ENCODE peak calls at places on chromosomes 12 and 14, in seven cellular contexts. R, L, C, B, T, Y and O are unnamed samples.

GRCh38 chr14:84657866-84658385 is 872.0 kb upstream of the FLRT2 start:
- DNase-seq in R (no peak), L (no peak), C (no peak), B (no peak), T (no peak), Y (no peak), O (no peak)

GRCh38 chr12:50052544-50052943 is 4.9 kb upstream of the ASIC1 start:
- DNase-seq in R (no peak), L (no peak), C (no peak), B (no peak), T (no peak), Y (no peak), O (no peak)

GRCh38 chr14:89912667-89913211 is 41.8 kb downstream of the EFCAB11 start:
- DNase-seq in R (no peak), L (peak; percentile 50), C (no peak), B (peak; percentile 71), T (peak; percentile 11), Y (no peak), O (no peak)

GRCh38 chr14:76491172-76491930 is 115.4 kb downstream of the ESRRB start:
- DNase-seq in R (no peak), L (no peak), C (no peak), B (no peak), T (no peak), Y (no peak), O (no peak)

GRCh38 chr12:99277988-99278387 is 369.6 kb upstream of the GARIN6 start:
- DNase-seq in R (no peak), L (no peak), C (no peak), B (no peak), T (no peak), Y (no peak), O (no peak)

GRCh38 chr12:42361909-42362706 is 36.1 kb downstream of the PPHLN1 start:
- DNase-seq in R (no peak), L (no peak), C (no peak), B (no peak), T (no peak), Y (no peak), O (no peak)

GRCh38 chr12:80373666-80374065 is 70.4 kb upstream of the PTPRQ start:
- DNase-seq in R (no peak), L (no peak), C (no peak), B (peak; percentile 46), T (no peak), Y (no peak), O (no peak)

GRCh38 chr12:93223440-93224426 is 154.0 kb upstream of the NUDT4 start:
- DNase-seq in R (peak; percentile 64), L (no peak), C (no peak), B (peak; percentile 72), T (peak; percentile 61), Y (no peak), O (no peak)

GRCh38 chr12:90366286-90366685 is 588.7 kb downstream of the CCER1 start:
- DNase-seq in R (no peak), L (no peak), C (no peak), B (no peak), T (no peak), Y (no peak), O (no peak)

GRCh38 chr12:33427071-33427470 is 12.5 kb downstream of the SYT10 start:
- DNase-seq in R (peak; percentile 8), L (no peak), C (no peak), B (peak; percentile 21), T (no peak), Y (no peak), O (no peak)

GRCh38 chr12:78290606-78291345 is 460.1 kb downstream of the NAV3 start:
- DNase-seq in R (no peak), L (no peak), C (no peak), B (no peak), T (no peak), Y (no peak), O (no peak)

GRCh38 chr12:112130461-112130998 is 5.2 kb downstream of the TRAFD1 start:
- DNase-seq in R (no peak), L (no peak), C (peak; percentile 54), B (peak; percentile 81), T (no peak), Y (no peak), O (peak; percentile 54)

GRCh38 chr14:55438066-55438683 is 2.2 kb downstream of the TBPL2 start:
- DNase-seq in R (peak; percentile 28), L (no peak), C (peak; percentile 55), B (peak; percentile 77), T (peak; percentile 46), Y (no peak), O (no peak)

GRCh38 chr12:53722450-53723041 is 4.7 kb downstream of the CALCOCO1 start:
- DNase-seq in R (no peak), L (no peak), C (peak; percentile 36), B (no peak), T (no peak), Y (no peak), O (peak; percentile 36)

GRCh38 chr12:81450920-81451739 is 308.0 kb downstream of the PPFIA2 start:
- DNase-seq in R (peak; percentile 29), L (no peak), C (peak; percentile 11), B (peak; percentile 88), T (peak; percentile 59), Y (peak; percentile 40), O (peak; percentile 12)

GRCh38 chr14:49310298-49310697 is 275.9 kb downstream of the RPS29 start:
- DNase-seq in R (no peak), L (no peak), C (no peak), B (no peak), T (no peak), Y (no peak), O (no peak)

GRCh38 chr14:99546230-99546879 is 57.7 kb downstream of the CCDC85C start:
- DNase-seq in R (no peak), L (no peak), C (no peak), B (no peak), T (no peak), Y (no peak), O (no peak)

GRCh38 chr12:107929436-107929835 is 154.9 kb downstream of the ASCL4 start:
- DNase-seq in R (peak; percentile 17), L (no peak), C (peak; percentile 18), B (peak; percentile 71), T (no peak), Y (no peak), O (no peak)

GRCh38 chr12:118402251-118402650 is 25.9 kb downstream of the SUDS3 start:
- DNase-seq in R (no peak), L (no peak), C (no peak), B (no peak), T (no peak), Y (no peak), O (no peak)

GRCh38 chr12:51855586-51856428 is 7.3 kb upstream of the FIGNL2 start:
- DNase-seq in R (no peak), L (no peak), C (no peak), B (no peak), T (no peak), Y (peak; percentile 56), O (no peak)

GRCh38 chr14:64202731-64203130 is 91.4 kb downstream of the ESR2 start:
- DNase-seq in R (no peak), L (no peak), C (no peak), B (no peak), T (no peak), Y (no peak), O (no peak)

GRCh38 chr12:123608192-123608591 is 6.3 kb downstream of the DDX55 start:
- DNase-seq in R (no peak), L (no peak), C (no peak), B (no peak), T (peak; percentile 21), Y (no peak), O (no peak)

GRCh38 chr12:101697930-101698781 is 716 bp downstream of the CHPT1 start:
- DNase-seq in R (peak; percentile 72), L (peak; percentile 70), C (no peak), B (no peak), T (peak; percentile 62), Y (peak; percentile 39), O (peak; percentile 29)

GRCh38 chr12:5900533-5901255 is 44.4 kb downstream of the ANO2 start:
- DNase-seq in R (no peak), L (no peak), C (no peak), B (no peak), T (no peak), Y (no peak), O (no peak)

GRCh38 chr12:5904441-5904840 is 40.6 kb downstream of the ANO2 start:
- DNase-seq in R (no peak), L (no peak), C (no peak), B (no peak), T (no peak), Y (no peak), O (no peak)

GRCh38 chr12:5901416-5901815 is 43.6 kb downstream of the ANO2 start:
- DNase-seq in R (no peak), L (no peak), C (no peak), B (no peak), T (no peak), Y (no peak), O (no peak)

GRCh38 chr12:5902736-5903135 is 42.3 kb downstream of the ANO2 start:
- DNase-seq in R (no peak), L (no peak), C (no peak), B (no peak), T (no peak), Y (no peak), O (no peak)

GRCh38 chr12:5898874-5899273 is 46.2 kb downstream of the ANO2 start:
- DNase-seq in R (no peak), L (no peak), C (no peak), B (no peak), T (no peak), Y (no peak), O (no peak)
- TF ChIP-seq CTCF in R (no peak), L (no peak), C (no peak), B (no peak), T (no peak), Y (no peak), O (no peak)

GRCh38 chr12:76697849-76698248 is 66.1 kb upstream of the ZDHHC17 start:
- DNase-seq in R (no peak), L (no peak), C (no peak), B (peak; percentile 37), T (no peak), Y (no peak), O (no peak)
- TF ChIP-seq CTCF in R (no peak), L (no peak), C (no peak), B (no peak), T (no peak), Y (no peak), O (no peak)

GRCh38 chr14:20820063-20820904 is 17.6 kb upstream of the RNASE1 start:
- DNase-seq in R (no peak), L (no peak), C (no peak), B (no peak), T (peak; percentile 51), Y (no peak), O (no peak)

GRCh38 chr14:20823859-20824258 is 21.2 kb upstream of the RNASE1 start:
- DNase-seq in R (no peak), L (no peak), C (no peak), B (no peak), T (no peak), Y (no peak), O (no peak)

GRCh38 chr14:20818861-20819260 is 16.2 kb upstream of the RNASE1 start:
- DNase-seq in R (no peak), L (no peak), C (no peak), B (no peak), T (no peak), Y (no peak), O (no peak)
- TF ChIP-seq CTCF in R (no peak), L (no peak), C (no peak), B (no peak), T (no peak), Y (no peak), O (no peak)

DNA sequence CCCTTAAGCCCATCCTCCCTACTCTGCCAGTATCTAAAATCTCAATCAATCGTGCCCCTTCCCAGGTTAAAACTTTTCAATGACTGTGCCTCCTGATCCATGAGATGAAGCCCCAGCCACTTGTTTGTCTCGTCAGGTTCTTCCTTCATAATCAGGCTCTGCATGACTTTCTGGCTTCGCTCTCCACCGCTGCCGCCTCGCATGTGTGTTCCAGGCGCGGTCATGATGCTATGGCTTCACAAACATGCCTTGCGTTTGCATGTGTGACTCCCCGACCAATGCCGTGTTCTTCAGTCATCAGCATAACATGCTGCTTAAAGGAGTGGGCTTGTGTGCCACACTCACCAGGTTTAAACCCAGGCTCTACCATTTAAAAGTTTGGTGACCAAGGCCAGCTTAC is 5.0 kb upstream of the C1RL start:
- DNase-seq in R (no peak), L (no peak), C (no peak), B (no peak), T (no peak), Y (no peak), O (no peak)
- TF ChIP-seq CTCF in R (no peak), L (no peak), C (no peak), B (no peak), T (no peak), Y (no peak), O (no peak)